ENCODE peak calls at places on chromosomes 3 and 15, in four cellular contexts. R is brain microvascular endothelial cell; I is CD8-positive, alpha-beta memory T cell; Z is HL-60. Y is an unnamed sample.

GRCh38 chr3:194458122-194458521 is 28.7 kb downstream of the ATP13A3 start:
- DNase-seq in R (no peak), I (no peak), Z (no peak), Y (no peak)

GRCh38 chr3:59425371-59425770 is 375.5 kb upstream of the CFAP20DC start:
- DNase-seq in R (peak; percentile 80), I (no peak), Z (no peak), Y (peak; percentile 32)

GRCh38 chr15:73749533-73749932 is 3.6 kb downstream of the INSYN1 start:
- DNase-seq in R (no peak), I (no peak), Z (no peak), Y (no peak)

GRCh38 chr15:70318996-70319465 is 221.3 kb upstream of the TLE3 start:
- DNase-seq in R (peak; percentile 59), I (no peak), Z (no peak), Y (peak; percentile 90)

GRCh38 chr15:55789066-55789660 is 46.2 kb upstream of the PRTG start:
- DNase-seq in R (no peak), I (peak; percentile 6), Z (no peak), Y (no peak)

GRCh38 chr15:98746756-98747155 is 98.4 kb downstream of the IGF1R start:
- DNase-seq in R (no peak), I (no peak), Z (no peak), Y (no peak)

GRCh38 chr15:66740802-66741201 is 38.8 kb downstream of the SMAD6 start:
- DNase-seq in R (no peak), I (no peak), Z (no peak), Y (no peak)

GRCh38 chr15:28960979-28961378 is 75.2 kb downstream of the APBA2 start:
- DNase-seq in R (peak; percentile 86), I (no peak), Z (no peak), Y (no peak)

GRCh38 chr3:190205739-190206138 is 85.0 kb upstream of the P3H2 start:
- DNase-seq in R (peak; percentile 74), I (no peak), Z (no peak), Y (no peak)

GRCh38 chr3:71989165-71989564 is 204.2 kb upstream of the PROK2 start:
- DNase-seq in R (peak; percentile 15), I (no peak), Z (no peak), Y (no peak)

GRCh38 chr3:71987089-71987735 is 202.3 kb upstream of the PROK2 start:
- DNase-seq in R (peak; percentile 9), I (no peak), Z (no peak), Y (no peak)

GRCh38 chr3:71983694-71984093 is 198.7 kb upstream of the PROK2 start:
- DNase-seq in R (no peak), I (no peak), Z (no peak), Y (no peak)

GRCh38 chr3:71987828-71988227 is 202.9 kb upstream of the PROK2 start:
- DNase-seq in R (no peak), I (no peak), Z (no peak), Y (peak; percentile 20)

GRCh38 chr3:71984843-71985594 is 200.1 kb upstream of the PROK2 start:
- DNase-seq in R (no peak), I (no peak), Z (no peak), Y (no peak)
- H3K4me3 ChIP-seq in R (no peak overlapping the region), I (no peak overlapping the region), Z (no peak overlapping the region), Y (no peak overlapping the region)

DNA sequence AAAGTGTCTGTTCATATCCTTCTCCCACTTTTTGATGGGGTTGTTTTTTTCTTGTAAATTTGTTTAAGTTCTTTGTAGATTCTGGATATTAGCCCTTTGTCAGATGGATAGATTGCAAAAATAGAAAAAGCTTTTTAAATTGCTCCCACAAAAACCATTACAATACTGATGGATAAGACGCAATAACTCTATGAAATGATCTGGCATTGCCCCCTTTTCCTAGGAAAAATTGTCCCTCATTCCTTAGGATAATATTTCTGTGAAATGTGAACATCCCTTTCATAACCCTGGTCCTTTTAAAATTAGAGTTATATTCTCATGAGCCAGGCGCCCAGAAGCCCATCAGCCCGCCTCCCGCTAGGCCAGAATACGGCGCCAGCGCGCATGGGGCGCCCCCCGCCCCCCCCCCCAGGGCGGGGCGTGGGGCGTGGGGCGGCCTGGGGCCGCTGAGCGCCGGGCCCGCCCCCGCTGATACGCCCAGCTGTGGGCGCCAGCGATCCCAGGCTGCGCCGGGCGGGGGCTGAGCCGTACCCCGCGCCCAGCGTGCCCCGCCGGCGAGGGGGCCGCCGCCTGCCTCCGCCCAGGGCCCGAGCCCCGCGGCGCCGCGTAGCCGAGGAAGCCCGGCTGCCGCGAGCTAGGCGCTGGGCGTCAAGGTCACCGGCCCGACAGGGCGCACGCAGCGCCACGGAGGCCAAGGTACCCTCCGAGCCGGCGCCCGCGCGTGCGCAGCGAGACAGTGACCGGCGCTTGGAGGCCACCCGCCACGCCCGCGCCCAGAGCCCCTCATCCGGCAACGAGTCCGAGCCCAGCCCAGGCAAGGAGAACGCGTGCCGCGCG is 11.1 kb upstream of the ROPN1B start:
- DNase-seq in R (no peak), I (no peak), Z (no peak), Y (no peak)
- H3K4me3 ChIP-seq in R (no peak overlapping the region), I (no peak overlapping the region), Z (no peak overlapping the region), Y (no peak overlapping the region)

DNA sequence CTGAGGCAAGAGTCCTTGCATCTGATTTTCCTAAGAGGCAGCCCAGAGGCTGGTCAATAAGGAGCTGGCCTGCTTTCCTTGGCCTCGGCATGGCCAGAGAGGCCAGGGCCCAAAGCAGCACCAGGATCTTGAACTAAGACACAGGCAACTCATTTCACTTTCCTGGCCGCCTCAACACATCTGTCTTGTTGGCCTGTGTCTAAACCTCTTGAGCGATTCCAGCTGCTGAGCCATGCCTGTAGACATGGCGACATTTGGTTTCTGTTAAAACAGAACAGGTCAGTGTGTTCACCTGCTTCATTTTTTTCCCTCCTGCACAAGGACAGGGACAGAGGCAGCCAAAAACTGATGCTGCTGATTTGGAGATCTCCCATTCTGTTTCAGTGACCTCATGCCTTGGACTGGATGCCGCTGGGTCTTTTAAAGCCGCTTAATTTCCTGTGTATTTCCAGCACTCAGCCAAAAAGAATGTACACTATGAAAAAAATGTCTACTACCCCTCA is 266.6 kb upstream of the ICE2 start:
- DNase-seq in R (peak; percentile 43), I (no peak), Z (no peak), Y (peak; percentile 35)
- H3K4me3 ChIP-seq in R (no peak overlapping the region), I (no peak overlapping the region), Z (no peak overlapping the region), Y (no peak overlapping the region)

GRCh38 chr15:90762109-90762508 is 45.0 kb downstream of the BLM start:
- DNase-seq in R (peak; percentile 25), I (no peak), Z (peak; percentile 92), Y (no peak)
- H3K4me3 ChIP-seq in R (no peak overlapping the region), I (no peak overlapping the region), Z (no peak overlapping the region), Y (no peak overlapping the region)

DNA sequence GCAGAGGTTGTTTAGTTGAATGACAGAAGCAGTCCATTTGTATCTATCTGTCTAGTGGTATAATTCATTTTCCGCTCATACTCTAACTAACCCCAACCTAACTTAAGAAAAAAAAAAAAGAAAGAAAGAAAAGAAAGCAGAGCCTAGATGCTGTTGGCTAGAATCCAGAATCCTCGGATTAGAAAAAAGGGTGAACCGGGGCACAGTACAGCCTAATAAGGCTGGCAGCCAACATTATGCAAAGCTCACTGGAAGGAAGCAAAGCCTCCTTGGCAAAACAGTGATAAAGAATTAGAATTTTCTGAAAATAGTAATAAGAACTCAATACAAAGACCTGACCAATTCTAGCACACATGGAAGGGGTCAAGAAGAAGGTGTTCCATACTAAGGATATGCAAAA is 640.8 kb downstream of the TUSC7 start:
- DNase-seq in R (no peak), I (no peak), Z (no peak), Y (no peak)
- H3K4me3 ChIP-seq in R (no peak overlapping the region), I (no peak overlapping the region), Z (no peak overlapping the region), Y (no peak overlapping the region)

DNA sequence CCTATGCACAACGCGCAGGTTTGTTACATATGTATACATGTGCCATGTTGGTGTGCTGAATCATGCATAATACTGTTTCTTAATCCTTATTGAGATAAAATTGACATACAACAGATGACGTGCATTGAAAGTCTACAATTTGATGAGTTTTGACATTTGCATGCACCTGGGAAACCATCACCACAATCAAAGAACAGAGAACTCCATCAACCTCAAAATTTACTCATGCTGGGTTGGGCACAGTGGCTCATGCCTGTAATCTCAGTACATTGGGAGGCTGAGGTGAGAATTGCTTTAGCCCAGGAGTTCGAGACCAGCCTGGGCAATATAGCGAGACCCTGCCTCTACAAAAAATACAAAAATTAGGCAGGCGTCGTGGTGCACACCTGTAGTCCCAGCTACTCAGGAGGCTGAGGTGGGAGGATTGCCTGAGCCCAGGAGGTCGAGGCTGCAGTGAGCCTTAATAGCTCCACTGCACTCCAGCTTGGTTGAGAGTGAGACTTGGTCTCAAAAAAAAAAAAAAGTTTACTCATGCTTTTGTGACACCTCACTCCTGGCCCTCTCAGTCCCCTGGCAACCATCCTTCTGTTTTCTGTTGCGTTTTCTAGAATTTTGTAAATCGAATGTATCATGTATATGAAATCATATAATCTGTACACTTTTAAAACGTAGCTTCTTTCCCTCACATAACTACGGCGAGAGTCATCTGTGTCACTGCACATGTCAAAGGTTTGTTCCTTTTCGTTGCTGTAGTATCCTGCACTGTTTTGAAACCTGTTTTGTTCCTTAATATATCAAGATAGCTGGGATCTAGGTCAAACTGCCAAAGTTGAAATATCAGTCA is 56.7 kb downstream of the BHLHE40 start:
- DNase-seq in R (no peak), I (no peak), Z (no peak), Y (no peak)
- H3K4me3 ChIP-seq in R (no peak overlapping the region), I (no peak overlapping the region), Z (no peak overlapping the region), Y (no peak overlapping the region)